ENCODE peak calls at places on chromosomes 5 and 9, in nine cellular contexts. G, E, T, S, M, X, D, J and A are unnamed samples.

GRCh38 chr5:103258957-103259704 is 568 bp downstream of the MACIR start:
- DNase-seq in G (peak; percentile 31), E (peak; percentile 7), T (peak; percentile 32), S (peak; percentile 57), M (peak; percentile 82), X (peak; percentile 32), D (peak; percentile 62), J (peak; percentile 45), A (no peak)

GRCh38 chr5:17720070-17720469 is 85.8 kb downstream of the TAF11L14 start:
- DNase-seq in G (no peak), E (no peak), T (no peak), S (no peak), M (no peak), X (no peak), D (no peak), J (no peak), A (no peak)

GRCh38 chr5:107966216-107966615 is 295.5 kb upstream of the EFNA5 start:
- DNase-seq in G (no peak), E (no peak), T (no peak), S (no peak), M (no peak), X (no peak), D (no peak), J (no peak), A (no peak)

GRCh38 chr5:106093149-106093548 is 1577.6 kb downstream of the EFNA5 start:
- DNase-seq in G (no peak), E (no peak), T (no peak), S (no peak), M (no peak), X (no peak), D (no peak), J (no peak), A (no peak)

GRCh38 chr5:6448622-6449464 is at the start of gene UBE2QL1:
- DNase-seq in G (no peak), E (no peak), T (peak; percentile 11), S (no peak), M (no peak), X (peak; percentile 11), D (peak; percentile 35), J (peak; percentile 26), A (peak; percentile 13)

GRCh38 chr5:112142769-112143270 is 276.3 kb downstream of the EPB41L4A start:
- DNase-seq in G (no peak), E (no peak), T (peak; percentile 43), S (no peak), M (no peak), X (no peak), D (no peak), J (no peak), A (no peak)

GRCh38 chr5:151648089-151648488 is 38.6 kb downstream of the SPARC start:
- DNase-seq in G (no peak), E (no peak), T (no peak), S (no peak), M (no peak), X (no peak), D (no peak), J (no peak), A (no peak)

GRCh38 chr5:115656404-115656803 is 30.6 kb upstream of the TMED7 start:
- DNase-seq in G (no peak), E (no peak), T (no peak), S (no peak), M (no peak), X (no peak), D (no peak), J (no peak), A (no peak)

GRCh38 chr9:14692918-14693861 is at the start of gene ZDHHC21:
- DNase-seq in G (peak; percentile 9), E (peak; percentile 8), T (peak; percentile 48), S (peak; percentile 78), M (peak; percentile 89), X (peak; percentile 57), D (peak; percentile 51), J (peak; percentile 22), A (peak; percentile 18)

GRCh38 chr5:138874771-138875628 is at the start of gene LRRTM2:
- DNase-seq in G (no peak), E (no peak), T (peak; percentile 77), S (no peak), M (no peak), X (peak; percentile 28), D (no peak), J (no peak), A (no peak)